ENCODE peak calls at places on chromosome 5, in nine cellular contexts. T is H1, H is Panc1, B is prostate gland, K is PC-9, Q is heart left ventricle, L is cardiac muscle cell, X is IMR-90, S is colonic mucosa. N is an unnamed sample.

GRCh38 chr5:36045895-36046294 is 20.8 kb downstream of the UGT3A2 start:
- DNase-seq in T (no peak), H (no peak), B (no peak), K (no peak), Q (no peak), L (no peak), X (no peak), S (no peak), N (no peak)

GRCh38 chr5:135881244-135881643 is 14.4 kb downstream of the IL9 start:
- DNase-seq in T (no peak), H (no peak), B (no peak), K (no peak), Q (no peak), L (no peak), X (no peak), S (no peak), N (no peak)

GRCh38 chr5:124706729-124707361 is 39.6 kb downstream of the ZNF608 start:
- DNase-seq in T (no peak), H (no peak), B (no peak), K (no peak), Q (peak), L (peak), X (peak), S (peak), N (no peak)

GRCh38 chr5:103414598-103414997 is 148.0 kb downstream of the NUDT12 start:
- DNase-seq in T (no peak), H (no peak), B (no peak), K (peak), Q (no peak), L (no peak), X (no peak), S (no peak), N (no peak)

GRCh38 chr5:95976606-95977005 is 15.0 kb upstream of the ELL2 start:
- DNase-seq in T (no peak), H (no peak), B (no peak), K (no peak), Q (no peak), L (no peak), X (no peak), S (no peak), N (no peak)

GRCh38 chr5:175288048-175288621 is 155.8 kb downstream of the DRD1 start:
- DNase-seq in T (no peak), H (no peak), B (no peak), K (peak), Q (no peak), L (peak), X (peak), S (no peak), N (peak)

GRCh38 chr5:110414360-110414759 is 312.1 kb downstream of the TMEM232 start:
- DNase-seq in T (no peak), H (no peak), B (no peak), K (no peak), Q (no peak), L (peak), X (peak), S (no peak), N (no peak)

GRCh38 chr5:88142801-88143692 is 125.6 kb downstream of the TMEM161B start:
- DNase-seq in T (peak), H (no peak), B (no peak), K (no peak), Q (no peak), L (peak), X (no peak), S (no peak), N (no peak)

GRCh38 chr5:17203329-17204132 is 13.9 kb upstream of the BASP1 start:
- DNase-seq in T (no peak), H (no peak), B (peak), K (peak), Q (no peak), L (peak), X (peak), S (peak), N (peak)

GRCh38 chr5:142551242-142552067 is 134.4 kb downstream of the FGF1 start:
- DNase-seq in T (peak), H (no peak), B (no peak), K (no peak), Q (peak), L (no peak), X (peak), S (no peak), N (peak)

GRCh38 chr5:168111433-168111832 is 180.0 kb upstream of the WWC1 start:
- DNase-seq in T (no peak), H (no peak), B (no peak), K (no peak), Q (no peak), L (no peak), X (no peak), S (no peak), N (no peak)

GRCh38 chr5:41334758-41335157 is 121.4 kb upstream of the C6 start:
- DNase-seq in T (no peak), H (no peak), B (no peak), K (no peak), Q (no peak), L (peak), X (peak), S (no peak), N (no peak)

GRCh38 chr5:154478224-154478565 is at the start of gene HAND1:
- DNase-seq in T (peak), H (no peak), B (no peak), K (no peak), Q (peak), L (no peak), X (no peak), S (peak), N (no peak)

GRCh38 chr5:15791274-15791673 is 291.3 kb downstream of the FBXL7 start:
- DNase-seq in T (no peak), H (no peak), B (no peak), K (no peak), Q (no peak), L (peak), X (no peak), S (no peak), N (no peak)

GRCh38 chr5:129115680-129116079 is 21.1 kb downstream of the ISOC1 start:
- DNase-seq in T (no peak), H (no peak), B (no peak), K (no peak), Q (no peak), L (no peak), X (no peak), S (no peak), N (no peak)

GRCh38 chr5:1172007-1172581 is 29.3 kb upstream of the SLC6A19 start:
- DNase-seq in T (no peak), H (no peak), B (no peak), K (no peak), Q (no peak), L (no peak), X (no peak), S (no peak), N (no peak)

GRCh38 chr5:126883801-126884200 is 106.9 kb downstream of the LMNB1 start:
- DNase-seq in T (no peak), H (no peak), B (no peak), K (no peak), Q (no peak), L (peak), X (peak), S (no peak), N (no peak)

GRCh38 chr5:147286296-147286695 is 51.5 kb downstream of the STK32A start:
- DNase-seq in T (no peak), H (no peak), B (no peak), K (no peak), Q (no peak), L (no peak), X (no peak), S (no peak), N (no peak)

GRCh38 chr5:62661126-62661525 is 82.5 kb downstream of the LRRC70 start:
- DNase-seq in T (no peak), H (no peak), B (no peak), K (no peak), Q (no peak), L (no peak), X (no peak), S (no peak), N (no peak)

GRCh38 chr5:37900692-37901091 is 60.9 kb upstream of the GDNF start:
- DNase-seq in T (no peak), H (no peak), B (no peak), K (no peak), Q (peak), L (peak), X (peak), S (peak), N (no peak)

GRCh38 chr5:53350991-53351770 is 129.2 kb upstream of the FST start:
- DNase-seq in T (no peak), H (no peak), B (no peak), K (no peak), Q (no peak), L (no peak), X (peak), S (no peak), N (no peak)
- H3K27ac ChIP-seq in T (no peak), H (no peak), B (no peak), K (no peak), Q (no peak), L (no peak), X (no peak), S (no peak), N (no peak)

DNA sequence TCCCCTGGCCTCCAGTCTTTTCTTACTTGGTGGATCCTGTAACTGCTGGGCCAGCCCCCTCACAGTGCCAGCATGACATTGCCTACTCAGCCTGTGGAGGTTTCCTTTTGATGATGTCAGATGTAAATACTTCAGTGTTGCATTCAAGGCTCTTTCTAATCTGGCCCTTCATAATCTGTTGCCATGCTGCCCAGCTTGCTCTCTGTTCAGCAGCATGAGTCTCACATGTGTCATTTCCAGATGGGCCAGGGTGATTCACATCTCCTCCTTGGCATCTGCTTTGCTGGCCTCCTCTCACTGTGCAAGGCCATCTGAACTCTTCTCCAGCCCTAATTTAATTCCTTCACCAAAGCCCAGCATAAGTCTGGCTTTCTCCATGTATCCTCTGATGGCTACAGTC is 57.2 kb downstream of the MAST4 start:
- DNase-seq in T (no peak), H (no peak), B (no peak), K (no peak), Q (no peak), L (peak), X (peak), S (no peak), N (no peak)
- H3K27ac ChIP-seq in T (no peak), H (no peak), B (no peak), K (no peak), Q (no peak), L (no peak), X (no peak), S (no peak), N (no peak)

GRCh38 chr5:133266966-133267365 is 215.2 kb downstream of the HSPA4 start:
- DNase-seq in T (no peak), H (no peak), B (no peak), K (no peak), Q (no peak), L (no peak), X (no peak), S (no peak), N (no peak)

GRCh38 chr5:133265720-133266575 is 214.1 kb downstream of the HSPA4 start:
- DNase-seq in T (no peak), H (no peak), B (no peak), K (no peak), Q (no peak), L (no peak), X (no peak), S (no peak), N (no peak)

GRCh38 chr5:133271606-133272005 is 219.8 kb downstream of the HSPA4 start:
- DNase-seq in T (no peak), H (no peak), B (no peak), K (no peak), Q (no peak), L (no peak), X (no peak), S (no peak), N (no peak)

GRCh38 chr5:133267601-133268000 is 215.8 kb downstream of the HSPA4 start:
- DNase-seq in T (no peak), H (no peak), B (no peak), K (no peak), Q (no peak), L (no peak), X (no peak), S (no peak), N (no peak)

GRCh38 chr5:133269707-133270106 is 217.9 kb downstream of the HSPA4 start:
- DNase-seq in T (no peak), H (no peak), B (no peak), K (no peak), Q (no peak), L (no peak), X (no peak), S (no peak), N (no peak)
- H3K27ac ChIP-seq in T (no peak), H (no peak), B (no peak), K (no peak), Q (no peak), L (no peak), X (no peak), S (no peak), N (no peak)

GRCh38 chr5:106822851-106823250 is 847.9 kb downstream of the EFNA5 start:
- DNase-seq in T (no peak), H (no peak), B (no peak), K (no peak), Q (no peak), L (no peak), X (no peak), S (no peak), N (no peak)

GRCh38 chr5:106827061-106827460 is 843.7 kb downstream of the EFNA5 start:
- DNase-seq in T (no peak), H (no peak), B (no peak), K (no peak), Q (no peak), L (no peak), X (peak), S (no peak), N (no peak)

GRCh38 chr5:106825379-106825778 is 845.4 kb downstream of the EFNA5 start:
- DNase-seq in T (no peak), H (no peak), B (no peak), K (no peak), Q (no peak), L (no peak), X (peak), S (no peak), N (no peak)
- H3K27ac ChIP-seq in T (no peak), H (no peak), B (no peak), K (no peak), Q (no peak), L (no peak), X (no peak), S (no peak), N (no peak)

DNA sequence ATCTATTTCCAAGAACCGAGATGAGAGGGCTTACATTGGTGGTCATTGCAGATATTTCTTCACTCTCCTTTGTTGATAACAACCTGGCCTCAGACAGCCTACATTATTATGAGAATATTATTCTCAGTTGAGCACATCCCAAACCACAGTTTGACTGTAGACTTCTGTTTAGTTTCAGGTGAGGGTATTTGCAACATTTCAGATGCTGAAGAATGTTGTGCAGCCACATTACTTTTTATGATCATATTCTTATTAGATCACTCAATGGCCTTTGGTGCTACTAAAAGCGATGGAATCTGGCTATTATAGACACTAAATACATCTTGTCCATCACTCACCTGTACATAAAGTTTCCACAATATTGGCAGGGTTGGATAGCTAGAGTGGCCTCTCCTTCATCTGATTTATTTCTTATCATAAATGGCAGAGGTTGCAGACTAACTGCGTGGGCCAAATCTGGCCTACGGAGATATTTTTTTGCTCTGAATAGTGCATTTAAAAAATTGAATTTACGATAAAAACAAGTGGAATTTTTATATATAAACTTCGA is 26.2 kb upstream of the RICTOR start:
- DNase-seq in T (no peak), H (no peak), B (no peak), K (peak), Q (no peak), L (no peak), X (no peak), S (no peak), N (no peak)
- H3K27ac ChIP-seq in T (no peak), H (no peak), B (no peak), K (peak), Q (no peak), L (no peak), X (peak), S (no peak), N (no peak)

DNA sequence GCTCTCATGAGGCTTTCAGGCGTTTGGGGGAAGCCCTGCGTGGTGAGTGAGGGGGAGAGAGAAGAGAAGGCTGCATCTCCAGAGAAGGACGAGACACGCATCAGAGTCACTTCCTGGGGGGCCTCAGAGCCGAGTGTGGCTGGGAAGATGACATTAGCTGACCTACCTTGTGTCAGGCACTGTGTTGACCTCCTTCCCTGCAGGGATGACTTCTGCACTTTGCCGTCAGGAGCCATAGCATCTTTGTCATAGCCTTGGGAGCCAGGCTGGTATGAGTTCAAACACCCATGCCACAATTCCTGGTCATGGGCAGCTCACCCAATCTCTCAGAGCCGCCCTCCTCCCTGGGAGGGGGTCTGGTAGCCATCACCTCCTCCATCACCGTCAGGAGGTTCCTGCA is 17.3 kb downstream of the NEURL1B start:
- DNase-seq in T (no peak), H (no peak), B (no peak), K (no peak), Q (no peak), L (no peak), X (no peak), S (no peak), N (no peak)
- H3K27ac ChIP-seq in T (no peak), H (no peak), B (peak), K (no peak), Q (peak), L (peak), X (peak), S (peak), N (no peak)

GRCh38 chr5:148909001-148909400 is 82.6 kb downstream of the ADRB2 start:
- DNase-seq in T (no peak), H (no peak), B (no peak), K (no peak), Q (no peak), L (no peak), X (peak), S (no peak), N (no peak)
- H3K27ac ChIP-seq in T (no peak), H (no peak), B (no peak), K (peak), Q (no peak), L (no peak), X (peak), S (no peak), N (no peak)